ENCODE peak calls at places on chromosomes 2 and 18, in five cellular contexts. Y is HepG2, N is GM12878, D is K562, O is HCT116. V is an unnamed sample.

GRCh38 chr18:54679318-54680149 is 88.5 kb downstream of the DYNAP start:
- DNase-seq in Y (peak), N (peak), D (no peak), O (peak), V (no peak)

GRCh38 chr18:45106331-45106774 is 425.7 kb downstream of the SETBP1 start:
- DNase-seq in Y (no peak), N (peak), D (no peak), O (no peak), V (no peak)

GRCh38 chr2:46481541-46482193 is 2.3 kb downstream of the TMEM247 start:
- DNase-seq in Y (no peak), N (no peak), D (no peak), O (no peak), V (no peak)

GRCh38 chr18:55465313-55465712 is 122.7 kb downstream of the TCF4 start:
- DNase-seq in Y (no peak), N (no peak), D (no peak), O (no peak), V (no peak)

GRCh38 chr2:65749549-65749948 is 317.1 kb upstream of the SPRED2 start:
- DNase-seq in Y (no peak), N (no peak), D (no peak), O (no peak), V (no peak)

GRCh38 chr18:61581578-61582204 is 248.5 kb downstream of the CDH20 start:
- DNase-seq in Y (peak), N (no peak), D (peak), O (peak), V (peak)

GRCh38 chr2:210546424-210547223 is 9.8 kb upstream of the CPS1 start:
- DNase-seq in Y (no peak), N (no peak), D (no peak), O (no peak), V (no peak)

GRCh38 chr18:78999939-79000338 is 20.3 kb downstream of the SALL3 start:
- DNase-seq in Y (no peak), N (no peak), D (no peak), O (peak), V (no peak)

GRCh38 chr2:127672341-127673303 is 2.7 kb downstream of the LIMS2 start:
- DNase-seq in Y (no peak), N (no peak), D (no peak), O (no peak), V (no peak)

GRCh38 chr2:156901373-156902031 is 356.0 kb upstream of the GALNT5 start:
- DNase-seq in Y (no peak), N (no peak), D (no peak), O (no peak), V (no peak)

GRCh38 chr2:181552808-181553207 is 95.6 kb downstream of the ITGA4 start:
- DNase-seq in Y (no peak), N (no peak), D (no peak), O (peak), V (no peak)

GRCh38 chr2:174246944-174247381 is 1.4 kb downstream of the OLA1 start:
- DNase-seq in Y (peak), N (no peak), D (no peak), O (no peak), V (no peak)

GRCh38 chr2:64807417-64807816 is 153.7 kb upstream of the SERTAD2 start:
- DNase-seq in Y (no peak), N (peak), D (peak), O (peak), V (no peak)

GRCh38 chr2:25363733-25364132 is 22.0 kb upstream of the DNMT3A start:
- DNase-seq in Y (no peak), N (no peak), D (no peak), O (no peak), V (no peak)

GRCh38 chr18:56637897-56638231 is 528 bp downstream of the TXNL1 start:
- DNase-seq in Y (no peak), N (no peak), D (peak), O (no peak), V (no peak)

GRCh38 chr2:135819211-135819610 is 17.8 kb downstream of the LCT start:
- DNase-seq in Y (peak), N (no peak), D (peak), O (peak), V (no peak)
- TF ChIP-seq ZNF274 in Y (no peak), N (no peak), D (no peak), O (no peak), V (no peak)

GRCh38 chr2:33509908-33510588 is 33.6 kb downstream of the RASGRP3 start:
- DNase-seq in Y (no peak), N (no peak), D (no peak), O (no peak), V (no peak)

GRCh38 chr2:33511141-33511540 is 34.7 kb downstream of the RASGRP3 start:
- DNase-seq in Y (no peak), N (no peak), D (no peak), O (no peak), V (no peak)

GRCh38 chr2:33510589-33510968 is 34.1 kb downstream of the RASGRP3 start:
- DNase-seq in Y (no peak), N (no peak), D (no peak), O (no peak), V (no peak)

GRCh38 chr2:33513480-33513879 is 37.0 kb downstream of the RASGRP3 start:
- DNase-seq in Y (no peak), N (no peak), D (no peak), O (no peak), V (no peak)

GRCh38 chr2:33512112-33512511 is 35.7 kb downstream of the RASGRP3 start:
- DNase-seq in Y (no peak), N (no peak), D (no peak), O (no peak), V (no peak)
- TF ChIP-seq EZH2 in Y (no peak), N (no peak), D (no peak), O (no peak), V (no peak)

GRCh38 chr2:53021828-53022227 is 745.8 kb upstream of the CHAC2 start:
- DNase-seq in Y (no peak), N (no peak), D (no peak), O (no peak), V (no peak)

GRCh38 chr2:53021285-53021684 is 746.3 kb upstream of the CHAC2 start:
- DNase-seq in Y (no peak), N (no peak), D (no peak), O (no peak), V (no peak)

GRCh38 chr2:53018830-53019425 is 748.7 kb upstream of the CHAC2 start:
- DNase-seq in Y (no peak), N (no peak), D (no peak), O (no peak), V (no peak)
- TF ChIP-seq ZNF274 in Y (no peak), N (no peak), D (no peak), O (no peak), V (no peak)

GRCh38 chr2:172095146-172095904 is 7.4 kb downstream of the DLX2 start:
- DNase-seq in Y (no peak), N (no peak), D (no peak), O (no peak), V (peak)
- TF ChIP-seq EZH2 in Y (peak), N (no peak), D (no peak), O (no peak), V (peak)

GRCh38 chr2:224650815-224651439 is 65.2 kb downstream of the CCDC195 start:
- DNase-seq in Y (peak), N (no peak), D (peak), O (peak), V (no peak)
- TF ChIP-seq ZNF274 in Y (no peak), N (no peak), D (no peak), O (no peak), V (no peak)

GRCh38 chr2:218879881-218880748 is 537 bp upstream of the WNT10A start:
- DNase-seq in Y (no peak), N (peak), D (peak), O (no peak), V (no peak)
- TF ChIP-seq EZH2 in Y (no peak), N (no peak), D (no peak), O (no peak), V (peak)

DNA sequence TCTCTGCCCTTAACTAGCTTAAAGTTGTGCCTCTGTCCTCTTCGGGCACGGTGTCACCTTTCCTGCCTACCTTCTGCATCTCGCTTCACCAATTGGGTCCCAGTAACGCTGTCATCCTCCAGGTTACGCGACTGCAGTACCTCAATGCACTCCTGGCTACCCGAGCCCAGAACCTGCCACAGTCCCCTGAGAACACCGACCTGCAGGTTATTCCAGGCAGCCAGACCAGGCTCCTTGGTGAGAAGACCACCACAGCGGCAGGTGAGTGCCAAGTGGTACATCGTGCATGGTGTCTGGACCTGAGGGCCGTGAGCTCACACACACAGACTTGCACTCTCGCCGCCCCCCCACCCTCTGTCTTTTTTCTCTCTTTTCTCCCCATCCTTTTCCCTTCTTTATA is 12.8 kb downstream of the CNNM3 start:
- DNase-seq in Y (no peak), N (no peak), D (no peak), O (no peak), V (no peak)
- TF ChIP-seq ZNF274 in Y (no peak), N (no peak), D (no peak), O (no peak), V (no peak)

V was measured in H1.